ENCODE peak calls at places on chromosomes 13 and 19, in six cellular contexts. N, Z, P, D, L and G are unnamed samples.

GRCh38 chr19:4369109-4369887 is 25.9 kb downstream of the MPND start:
- DNase-seq in N (peak; percentile 47), Z (peak; percentile 38), P (peak; percentile 73), D (no peak), L (peak; percentile 88), G (peak; percentile 69)

GRCh38 chr13:80716610-80717081 is 375.7 kb upstream of the SPRY2 start:
- DNase-seq in N (peak; percentile 64), Z (no peak), P (peak; percentile 57), D (no peak), L (no peak), G (no peak)

GRCh38 chr13:22915442-22916082 is 265.2 kb upstream of the SGCG start:
- DNase-seq in N (peak; percentile 84), Z (no peak), P (no peak), D (no peak), L (peak; percentile 90), G (no peak)

GRCh38 chr13:109500146-109500773 is 286.1 kb downstream of the IRS2 start:
- DNase-seq in N (peak; percentile 41), Z (no peak), P (no peak), D (no peak), L (no peak), G (no peak)

GRCh38 chr13:77397636-77398035 is 70.7 kb upstream of the MYCBP2 start:
- DNase-seq in N (no peak), Z (no peak), P (no peak), D (no peak), L (no peak), G (no peak)

GRCh38 chr13:72960541-72960940 is 98.3 kb upstream of the KLF5 start:
- DNase-seq in N (peak; percentile 55), Z (no peak), P (no peak), D (no peak), L (no peak), G (no peak)

GRCh38 chr13:114339779-114340534 is 25.7 kb downstream of the CHAMP1 start:
- DNase-seq in N (peak; percentile 47), Z (no peak), P (peak; percentile 62), D (no peak), L (no peak), G (no peak)

GRCh38 chr13:90792335-90792734 is 555.2 kb upstream of the MIR17HG start:
- DNase-seq in N (no peak), Z (no peak), P (no peak), D (no peak), L (no peak), G (no peak)

GRCh38 chr19:37077615-37077928 is 661 bp upstream of the ZNF420 start:
- DNase-seq in N (no peak), Z (no peak), P (no peak), D (no peak), L (no peak), G (no peak)

DNA sequence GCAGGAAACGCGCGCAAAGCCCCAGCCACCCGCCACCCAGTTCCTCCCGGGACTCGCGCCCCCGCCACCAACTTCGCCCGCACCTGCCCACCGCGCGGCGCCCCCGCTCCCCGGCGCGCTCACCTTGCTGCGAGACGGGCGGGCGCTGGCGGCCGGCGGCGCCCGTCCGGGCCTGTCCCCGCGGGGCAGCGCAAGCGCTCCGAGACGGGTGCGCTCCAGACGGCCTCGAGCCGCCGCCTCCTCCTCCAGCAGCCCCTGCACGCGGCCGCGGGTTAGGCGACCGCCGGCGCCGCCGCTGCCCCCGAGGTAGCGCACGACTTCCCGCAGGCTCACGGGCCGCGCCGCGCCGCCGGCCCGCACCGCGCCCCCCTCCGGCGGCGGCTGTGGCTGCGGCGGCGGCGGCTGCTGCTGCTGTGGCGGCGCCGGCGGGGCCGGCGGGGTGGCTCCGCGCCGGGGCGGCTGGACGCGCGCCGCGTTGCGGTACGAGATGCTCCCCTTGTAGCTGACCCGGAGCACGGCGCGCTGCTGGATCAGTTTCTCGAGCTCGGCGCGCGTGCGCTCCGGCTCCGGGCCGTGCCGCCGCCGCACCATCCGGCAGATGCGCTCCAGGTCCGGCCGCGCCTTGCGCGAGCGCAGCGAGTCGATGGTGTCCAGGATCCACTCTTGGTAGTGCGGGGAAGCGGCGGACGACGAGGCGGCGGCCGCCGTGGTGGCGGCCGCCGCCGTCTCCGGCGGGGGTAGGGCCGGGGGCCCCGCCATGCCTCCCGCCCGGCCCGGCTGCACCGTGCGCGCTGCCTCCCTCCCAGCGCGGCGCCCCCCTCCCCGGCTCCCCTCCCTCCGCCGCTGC is 666 bp downstream of the SAMD1 start:
- DNase-seq in N (peak; percentile 71), Z (peak; percentile 41), P (peak; percentile 74), D (no peak), L (peak; percentile 92), G (peak; percentile 52)
- TF ChIP-seq CTCF in N (no peak), Z (no peak), P (no peak), D (peak; percentile 44), L (peak; percentile 51), G (no peak)

GRCh38 chr13:112968910-112969691 is at the start of gene MCF2L:
- DNase-seq in N (peak; percentile 73), Z (peak; percentile 46), P (peak; percentile 53), D (no peak), L (peak; percentile 92), G (peak; percentile 52)
- TF ChIP-seq CTCF in N (peak; percentile 19), Z (no peak), P (no peak), D (no peak), L (peak; percentile 19), G (no peak)

GRCh38 chr13:29428310-29428991 is 167.0 kb downstream of the SLC7A1 start:
- DNase-seq in N (peak; percentile 87), Z (no peak), P (peak; percentile 52), D (no peak), L (peak; percentile 65), G (no peak)
- TF ChIP-seq CTCF in N (no peak), Z (no peak), P (no peak), D (no peak), L (no peak), G (no peak)

GRCh38 chr13:39684531-39685137 is 29.2 kb downstream of the COG6 start:
- DNase-seq in N (peak; percentile 72), Z (no peak), P (no peak), D (no peak), L (peak; percentile 10), G (no peak)
- TF ChIP-seq CTCF in N (peak; percentile 76), Z (peak; percentile 71), P (peak; percentile 50), D (peak; percentile 30), L (peak; percentile 31), G (no peak)

GRCh38 chr13:75537401-75538365 is at the start of gene COMMD6:
- DNase-seq in N (peak; percentile 97), Z (peak; percentile 49), P (peak; percentile 88), D (peak; percentile 43), L (peak; percentile 92), G (peak; percentile 68)
- TF ChIP-seq CTCF in N (no peak), Z (no peak), P (peak; percentile 72), D (no peak), L (peak; percentile 87), G (no peak)